ENCODE peak calls at places on chromosomes 12 and 14, in seven cellular contexts. One of them, this sample, is unnamed.

GRCh38 chr14:77126461-77126990 is 15.1 kb downstream of the ZDHHC22 start:
- DNase-seq in MM.1S: no peak
- DNase-seq in CD8-positive, alpha-beta T cell: no peak
- DNase-seq in breast epithelium: no peak
- DNase-seq in K562: no peak
- DNase-seq in CD8-positive, alpha-beta memory T cell: no peak
- DNase-seq in CD4-positive, CD25-positive, alpha-beta regulatory T cell: no peak
- DNase-seq in this sample: no peak

GRCh38 chr14:52051861-52052260 is 17.0 kb downstream of the NID2 start:
- DNase-seq in CD4-positive, CD25-positive, alpha-beta regulatory T cell: no peak
- DNase-seq in breast epithelium: no peak
- DNase-seq in CD8-positive, alpha-beta memory T cell: no peak
- DNase-seq in MM.1S: no peak
- DNase-seq in K562: no peak
- DNase-seq in CD8-positive, alpha-beta T cell: no peak
- DNase-seq in this sample: no peak

GRCh38 chr12:18345021-18345735 is 83.9 kb downstream of the PIK3C2G start:
- DNase-seq in breast epithelium: no peak
- DNase-seq in CD4-positive, CD25-positive, alpha-beta regulatory T cell: no peak
- DNase-seq in MM.1S: no peak
- DNase-seq in CD8-positive, alpha-beta T cell: no peak
- DNase-seq in K562: no peak
- DNase-seq in CD8-positive, alpha-beta memory T cell: no peak
- DNase-seq in this sample: no peak

GRCh38 chr12:60174476-60174875 is 578.6 kb downstream of the SLC16A7 start:
- DNase-seq in CD8-positive, alpha-beta T cell: no peak
- DNase-seq in CD8-positive, alpha-beta memory T cell: no peak
- DNase-seq in K562: no peak
- DNase-seq in breast epithelium: no peak
- DNase-seq in MM.1S: no peak
- DNase-seq in CD4-positive, CD25-positive, alpha-beta regulatory T cell: no peak
- DNase-seq in this sample: no peak

GRCh38 chr12:122834921-122835692 is at the start of gene HIP1R:
- DNase-seq in CD8-positive, alpha-beta memory T cell: peak; percentile 53
- DNase-seq in CD8-positive, alpha-beta T cell: peak; percentile 54
- DNase-seq in K562: peak; percentile 93
- DNase-seq in breast epithelium: no peak
- DNase-seq in CD4-positive, CD25-positive, alpha-beta regulatory T cell: peak; percentile 45
- DNase-seq in MM.1S: peak; percentile 38
- DNase-seq in this sample: peak; percentile 60

GRCh38 chr12:132881853-132882252 is 5.6 kb downstream of the CHFR start:
- DNase-seq in CD4-positive, CD25-positive, alpha-beta regulatory T cell: no peak
- DNase-seq in CD8-positive, alpha-beta T cell: no peak
- DNase-seq in breast epithelium: no peak
- DNase-seq in CD8-positive, alpha-beta memory T cell: no peak
- DNase-seq in K562: no peak
- DNase-seq in MM.1S: no peak
- DNase-seq in this sample: no peak

GRCh38 chr12:116282371-116283286 is 5.1 kb upstream of the MED13L start:
- DNase-seq in breast epithelium: no peak
- DNase-seq in K562: peak; percentile 24
- DNase-seq in CD8-positive, alpha-beta T cell: no peak
- DNase-seq in CD8-positive, alpha-beta memory T cell: no peak
- DNase-seq in CD4-positive, CD25-positive, alpha-beta regulatory T cell: no peak
- DNase-seq in MM.1S: peak; percentile 35
- DNase-seq in this sample: no peak

GRCh38 chr14:100372357-100373048 is 49.4 kb downstream of the SLC25A47 start:
- DNase-seq in breast epithelium: no peak
- DNase-seq in CD8-positive, alpha-beta memory T cell: no peak
- DNase-seq in CD4-positive, CD25-positive, alpha-beta regulatory T cell: no peak
- DNase-seq in CD8-positive, alpha-beta T cell: no peak
- DNase-seq in K562: no peak
- DNase-seq in MM.1S: no peak
- DNase-seq in this sample: no peak

GRCh38 chr12:122421263-122421814 is 1.1 kb downstream of the CLIP1 start:
- DNase-seq in CD4-positive, CD25-positive, alpha-beta regulatory T cell: peak; percentile 21
- DNase-seq in CD8-positive, alpha-beta T cell: no peak
- DNase-seq in breast epithelium: no peak
- DNase-seq in CD8-positive, alpha-beta memory T cell: no peak
- DNase-seq in K562: peak; percentile 35
- DNase-seq in MM.1S: peak; percentile 14
- DNase-seq in this sample: no peak

GRCh38 chr12:3233813-3234212 is 156.6 kb downstream of the TSPAN9 start:
- DNase-seq in MM.1S: no peak
- DNase-seq in K562: no peak
- DNase-seq in CD4-positive, CD25-positive, alpha-beta regulatory T cell: no peak
- DNase-seq in breast epithelium: no peak
- DNase-seq in CD8-positive, alpha-beta T cell: no peak
- DNase-seq in CD8-positive, alpha-beta memory T cell: no peak
- DNase-seq in this sample: no peak

GRCh38 chr12:66751432-66752113 is 72.7 kb upstream of the GRIP1 start:
- DNase-seq in K562: no peak
- DNase-seq in MM.1S: peak; percentile 40
- DNase-seq in breast epithelium: no peak
- DNase-seq in CD4-positive, CD25-positive, alpha-beta regulatory T cell: no peak
- DNase-seq in CD8-positive, alpha-beta T cell: no peak
- DNase-seq in CD8-positive, alpha-beta memory T cell: no peak
- DNase-seq in this sample: no peak

GRCh38 chr12:75587340-75588106 is 76.1 kb upstream of the KRR1 start:
- DNase-seq in CD8-positive, alpha-beta T cell: no peak
- DNase-seq in MM.1S: no peak
- DNase-seq in K562: no peak
- DNase-seq in CD8-positive, alpha-beta memory T cell: no peak
- DNase-seq in CD4-positive, CD25-positive, alpha-beta regulatory T cell: no peak
- DNase-seq in breast epithelium: no peak
- DNase-seq in this sample: no peak

DNA sequence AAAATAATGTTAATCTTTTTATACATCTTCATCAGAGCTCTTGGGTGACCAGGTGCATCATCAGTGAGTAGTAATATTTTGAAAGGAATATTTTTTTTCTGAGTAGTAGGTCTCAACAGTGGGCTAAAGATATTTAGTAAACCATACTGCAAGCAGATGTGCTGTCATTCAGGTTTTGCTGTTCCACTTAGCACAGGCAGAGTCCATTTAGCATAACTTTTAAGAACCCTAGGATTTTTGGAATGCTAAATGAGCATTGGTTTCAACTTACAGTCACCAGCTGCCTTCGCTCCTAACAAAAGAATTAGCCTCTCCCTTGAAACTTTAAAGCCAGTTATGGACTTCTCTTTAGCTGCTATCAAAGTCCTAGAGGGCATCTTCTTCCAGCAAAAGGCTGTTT is 24.5 kb downstream of the RIMKLB start:
- DNase-seq in CD8-positive, alpha-beta memory T cell: no peak
- DNase-seq in MM.1S: no peak
- DNase-seq in CD4-positive, CD25-positive, alpha-beta regulatory T cell: no peak
- DNase-seq in CD8-positive, alpha-beta T cell: no peak
- DNase-seq in K562: no peak
- DNase-seq in breast epithelium: no peak
- DNase-seq in this sample: no peak
- H3K27ac ChIP-seq in CD8-positive, alpha-beta memory T cell: no peak overlapping the region
- H3K27ac ChIP-seq in MM.1S: no peak overlapping the region
- H3K27ac ChIP-seq in CD4-positive, CD25-positive, alpha-beta regulatory T cell: no peak overlapping the region
- H3K27ac ChIP-seq in CD8-positive, alpha-beta T cell: no peak overlapping the region
- H3K27ac ChIP-seq in K562: no peak overlapping the region
- H3K27ac ChIP-seq in breast epithelium: no peak overlapping the region
- H3K27ac ChIP-seq in this sample: no peak overlapping the region

DNA sequence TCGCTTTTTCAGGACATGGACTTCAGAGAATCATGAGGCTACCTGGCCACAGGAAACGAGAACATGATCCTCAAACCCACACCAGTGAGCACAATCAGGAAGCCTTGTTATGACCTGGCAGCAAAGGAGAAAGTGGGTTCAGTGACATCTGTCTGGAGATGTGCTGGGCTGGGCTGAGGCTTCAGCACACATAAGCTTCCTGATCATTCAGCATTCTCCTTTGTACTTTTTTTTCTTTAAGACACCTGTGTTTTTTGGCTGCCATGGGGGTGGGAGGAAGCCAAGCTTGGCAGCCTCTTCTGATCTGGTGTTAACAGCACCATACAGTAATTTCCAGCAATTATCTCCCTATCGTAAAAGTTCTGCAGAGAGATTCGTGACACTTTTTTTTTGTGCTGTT is 38.9 kb upstream of the RASSF3 start:
- DNase-seq in CD4-positive, CD25-positive, alpha-beta regulatory T cell: peak; percentile 15
- DNase-seq in MM.1S: peak; percentile 59
- DNase-seq in K562: no peak
- DNase-seq in breast epithelium: no peak
- DNase-seq in CD8-positive, alpha-beta T cell: no peak
- DNase-seq in CD8-positive, alpha-beta memory T cell: no peak
- DNase-seq in this sample: peak; percentile 10
- H3K4me1 ChIP-seq in CD4-positive, CD25-positive, alpha-beta regulatory T cell: peaks cover 3% of the 10 kb centered on the region
- H3K4me1 ChIP-seq in MM.1S: peaks cover 9% of the 10 kb centered on the region
- H3K4me1 ChIP-seq in K562: no peaks in the 10 kb centered on the region
- H3K4me1 ChIP-seq in breast epithelium: no peaks in the 10 kb centered on the region
- H3K4me1 ChIP-seq in CD8-positive, alpha-beta T cell: peaks cover 10% of the 10 kb centered on the region
- H3K4me1 ChIP-seq in CD8-positive, alpha-beta memory T cell: peaks cover 13% of the 10 kb centered on the region
- H3K4me1 ChIP-seq in this sample: peaks cover 23% of the 10 kb centered on the region

GRCh38 chr12:1053690-1054089 is 62.7 kb downstream of the ERC1 start:
- DNase-seq in CD4-positive, CD25-positive, alpha-beta regulatory T cell: no peak
- DNase-seq in K562: no peak
- DNase-seq in CD8-positive, alpha-beta T cell: no peak
- DNase-seq in CD8-positive, alpha-beta memory T cell: no peak
- DNase-seq in MM.1S: no peak
- DNase-seq in breast epithelium: no peak
- DNase-seq in this sample: no peak
- H3K27ac ChIP-seq in CD4-positive, CD25-positive, alpha-beta regulatory T cell: no peak overlapping the region
- H3K27ac ChIP-seq in K562: no peak overlapping the region
- H3K27ac ChIP-seq in CD8-positive, alpha-beta T cell: no peak overlapping the region
- H3K27ac ChIP-seq in CD8-positive, alpha-beta memory T cell: no peak overlapping the region
- H3K27ac ChIP-seq in MM.1S: no peak overlapping the region
- H3K27ac ChIP-seq in breast epithelium: no peak overlapping the region
- H3K27ac ChIP-seq in this sample: no peak overlapping the region

GRCh38 chr14:96863327-96863985 is 66.3 kb downstream of the VRK1 start:
- DNase-seq in CD8-positive, alpha-beta T cell: no peak
- DNase-seq in breast epithelium: no peak
- DNase-seq in CD8-positive, alpha-beta memory T cell: no peak
- DNase-seq in MM.1S: no peak
- DNase-seq in K562: no peak
- DNase-seq in CD4-positive, CD25-positive, alpha-beta regulatory T cell: no peak
- DNase-seq in this sample: no peak
- H3K4me1 ChIP-seq in CD8-positive, alpha-beta T cell: no peaks in the 10 kb centered on the region
- H3K4me1 ChIP-seq in breast epithelium: no peaks in the 10 kb centered on the region
- H3K4me1 ChIP-seq in CD8-positive, alpha-beta memory T cell: no peaks in the 10 kb centered on the region
- H3K4me1 ChIP-seq in MM.1S: no peaks in the 10 kb centered on the region
- H3K4me1 ChIP-seq in K562: no peaks in the 10 kb centered on the region
- H3K4me1 ChIP-seq in CD4-positive, CD25-positive, alpha-beta regulatory T cell: no peaks in the 10 kb centered on the region
- H3K4me1 ChIP-seq in this sample: no peaks in the 10 kb centered on the region

GRCh38 chr14:65096323-65097089 is 5.8 kb downstream of the MAX start:
- DNase-seq in CD8-positive, alpha-beta T cell: no peak
- DNase-seq in K562: peak; percentile 27
- DNase-seq in CD4-positive, CD25-positive, alpha-beta regulatory T cell: no peak
- DNase-seq in CD8-positive, alpha-beta memory T cell: no peak
- DNase-seq in breast epithelium: no peak
- DNase-seq in MM.1S: no peak
- DNase-seq in this sample: no peak
- H3K27ac ChIP-seq in CD8-positive, alpha-beta T cell: no peak overlapping the region
- H3K27ac ChIP-seq in K562: peak overlapping the region; percentile 5
- H3K27ac ChIP-seq in CD4-positive, CD25-positive, alpha-beta regulatory T cell: no peak overlapping the region
- H3K27ac ChIP-seq in CD8-positive, alpha-beta memory T cell: no peak overlapping the region
- H3K27ac ChIP-seq in breast epithelium: peak overlapping the region; percentile 68
- H3K27ac ChIP-seq in MM.1S: no peak overlapping the region
- H3K27ac ChIP-seq in this sample: peak overlapping the region; percentile 65

GRCh38 chr14:68401320-68401719 is 391.5 kb downstream of the ZFP36L1 start:
- DNase-seq in breast epithelium: no peak
- DNase-seq in CD8-positive, alpha-beta T cell: no peak
- DNase-seq in K562: no peak
- DNase-seq in MM.1S: no peak
- DNase-seq in CD8-positive, alpha-beta memory T cell: no peak
- DNase-seq in CD4-positive, CD25-positive, alpha-beta regulatory T cell: no peak
- DNase-seq in this sample: no peak
- H3K4me1 ChIP-seq in breast epithelium: peaks cover 48% of the 10 kb centered on the region
- H3K4me1 ChIP-seq in CD8-positive, alpha-beta T cell: peaks cover 25% of the 10 kb centered on the region
- H3K4me1 ChIP-seq in K562: no peaks in the 10 kb centered on the region
- H3K4me1 ChIP-seq in MM.1S: no peaks in the 10 kb centered on the region
- H3K4me1 ChIP-seq in CD8-positive, alpha-beta memory T cell: peaks cover 17% of the 10 kb centered on the region
- H3K4me1 ChIP-seq in CD4-positive, CD25-positive, alpha-beta regulatory T cell: peaks cover 42% of the 10 kb centered on the region
- H3K4me1 ChIP-seq in this sample: peaks cover 20% of the 10 kb centered on the region

GRCh38 chr12:127780881-127781280 is 486.1 kb upstream of the TMEM132C start:
- DNase-seq in CD8-positive, alpha-beta memory T cell: no peak
- DNase-seq in breast epithelium: no peak
- DNase-seq in CD4-positive, CD25-positive, alpha-beta regulatory T cell: no peak
- DNase-seq in CD8-positive, alpha-beta T cell: no peak
- DNase-seq in MM.1S: no peak
- DNase-seq in K562: no peak
- DNase-seq in this sample: no peak

GRCh38 chr12:127781336-127781735 is 485.6 kb upstream of the TMEM132C start:
- DNase-seq in CD4-positive, CD25-positive, alpha-beta regulatory T cell: no peak
- DNase-seq in CD8-positive, alpha-beta memory T cell: no peak
- DNase-seq in breast epithelium: no peak
- DNase-seq in K562: no peak
- DNase-seq in MM.1S: no peak
- DNase-seq in CD8-positive, alpha-beta T cell: no peak
- DNase-seq in this sample: no peak

GRCh38 chr12:127785535-127785934 is 481.4 kb upstream of the TMEM132C start:
- DNase-seq in breast epithelium: no peak
- DNase-seq in MM.1S: no peak
- DNase-seq in CD8-positive, alpha-beta T cell: no peak
- DNase-seq in CD4-positive, CD25-positive, alpha-beta regulatory T cell: no peak
- DNase-seq in K562: no peak
- DNase-seq in CD8-positive, alpha-beta memory T cell: no peak
- DNase-seq in this sample: no peak

GRCh38 chr12:127787544-127787943 is 479.4 kb upstream of the TMEM132C start:
- DNase-seq in MM.1S: no peak
- DNase-seq in K562: no peak
- DNase-seq in CD8-positive, alpha-beta T cell: no peak
- DNase-seq in CD8-positive, alpha-beta memory T cell: no peak
- DNase-seq in CD4-positive, CD25-positive, alpha-beta regulatory T cell: no peak
- DNase-seq in breast epithelium: no peak
- DNase-seq in this sample: no peak

GRCh38 chr12:127785936-127786335 is 481.0 kb upstream of the TMEM132C start:
- DNase-seq in MM.1S: no peak
- DNase-seq in CD4-positive, CD25-positive, alpha-beta regulatory T cell: no peak
- DNase-seq in CD8-positive, alpha-beta T cell: no peak
- DNase-seq in breast epithelium: no peak
- DNase-seq in CD8-positive, alpha-beta memory T cell: no peak
- DNase-seq in K562: no peak
- DNase-seq in this sample: no peak
- H3K27ac ChIP-seq in MM.1S: no peak overlapping the region
- H3K27ac ChIP-seq in CD4-positive, CD25-positive, alpha-beta regulatory T cell: no peak overlapping the region
- H3K27ac ChIP-seq in CD8-positive, alpha-beta T cell: no peak overlapping the region
- H3K27ac ChIP-seq in breast epithelium: no peak overlapping the region
- H3K27ac ChIP-seq in CD8-positive, alpha-beta memory T cell: no peak overlapping the region
- H3K27ac ChIP-seq in K562: no peak overlapping the region
- H3K27ac ChIP-seq in this sample: no peak overlapping the region